ENCODE peak calls at places on chromosomes 16 and 17, in five cellular contexts. Z, G, E, B and N are unnamed samples. For H3K4me1, the result is how much of the 10 kb centered on the place peaks cover.

GRCh38 chr17:7204828-7205461 is 14.7 kb downstream of the DLG4 start:
- DNase-seq in Z (peak), G (no peak), E (peak), B (no peak), N (peak)

GRCh38 chr16:89620406-89620841 is 7.0 kb downstream of the DPEP1 start:
- DNase-seq in Z (no peak), G (no peak), E (no peak), B (no peak), N (no peak)

GRCh38 chr17:29060475-29060874 is 17.5 kb downstream of the PIPOX start:
- DNase-seq in Z (no peak), G (no peak), E (no peak), B (no peak), N (no peak)

GRCh38 chr17:39968731-39969130 is 5.9 kb downstream of the GSDMA start:
- DNase-seq in Z (no peak), G (no peak), E (no peak), B (no peak), N (no peak)

GRCh38 chr17:54956802-54957201 is 11.7 kb downstream of the COX11 start:
- DNase-seq in Z (no peak), G (no peak), E (no peak), B (no peak), N (no peak)

GRCh38 chr16:3089717-3090592 is 9.1 kb downstream of the ZSCAN10 start:
- DNase-seq in Z (no peak), G (no peak), E (peak), B (no peak), N (no peak)

GRCh38 chr16:13896543-13897182 is 23.3 kb upstream of the ERCC4 start:
- DNase-seq in Z (no peak), G (peak), E (no peak), B (no peak), N (no peak)

GRCh38 chr17:57956311-57957119 is 1.3 kb upstream of the CUEDC1 start:
- DNase-seq in Z (no peak), G (no peak), E (peak), B (no peak), N (no peak)

GRCh38 chr17:63444457-63444856 is 1.6 kb downstream of the CYB561 start:
- DNase-seq in Z (no peak), G (no peak), E (no peak), B (no peak), N (no peak)
- TF ChIP-seq CTCF in Z (no peak), G (no peak), E (no peak), B (no peak), N (no peak)

GRCh38 chr16:88532434-88533241 is 37.6 kb upstream of the ZC3H18 start:
- DNase-seq in Z (peak), G (no peak), E (peak), B (no peak), N (no peak)

GRCh38 chr16:88533945-88534641 is 36.1 kb upstream of the ZC3H18 start:
- DNase-seq in Z (peak), G (no peak), E (peak), B (peak), N (no peak)

GRCh38 chr16:88531931-88532433 is 38.2 kb upstream of the ZC3H18 start:
- DNase-seq in Z (peak), G (no peak), E (peak), B (no peak), N (no peak)

GRCh38 chr16:88534731-88535141 is 35.5 kb upstream of the ZC3H18 start:
- DNase-seq in Z (peak), G (no peak), E (peak), B (no peak), N (no peak)

DNA sequence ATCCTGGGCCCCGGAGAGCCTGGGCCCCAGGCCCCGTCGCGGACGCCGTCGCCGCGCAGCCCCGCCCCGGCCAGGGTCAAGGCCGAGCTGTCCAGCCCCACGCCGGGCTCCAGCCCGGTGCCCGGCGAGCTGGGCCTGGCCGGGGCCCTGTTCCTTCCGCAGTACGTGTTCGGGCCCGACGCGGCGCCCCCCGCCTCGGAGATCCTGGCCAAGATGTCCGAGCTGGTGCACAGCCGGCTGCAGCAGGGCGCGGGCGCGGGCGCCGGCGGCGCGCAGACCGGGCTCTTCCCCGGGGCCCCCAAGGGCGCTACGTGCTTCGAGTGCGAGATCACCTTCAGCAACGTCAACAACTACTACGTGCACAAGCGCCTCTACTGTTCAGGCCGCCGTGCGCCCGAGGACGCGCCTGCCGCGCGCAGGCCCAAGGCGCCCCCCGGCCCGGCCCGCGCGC is 36.8 kb upstream of the ZC3H18 start:
- DNase-seq in Z (no peak), G (no peak), E (no peak), B (no peak), N (no peak)
- H3K4me1 ChIP-seq in Z (under half), G (under half), E (under half), B (under half), N (under half)

GRCh38 chr16:10983175-10983558 is 38.8 kb downstream of the CLEC16A start:
- DNase-seq in Z (no peak), G (no peak), E (no peak), B (no peak), N (no peak)
- TF ChIP-seq CTCF in Z (no peak), G (peak), E (no peak), B (peak), N (peak)

GRCh38 chr17:76369804-76370203 is 14.6 kb upstream of the SPHK1 start:
- DNase-seq in Z (peak), G (no peak), E (no peak), B (no peak), N (no peak)
- H3K4me1 ChIP-seq in Z (under half), G (half or more), E (under half), B (under half), N (under half)

DNA sequence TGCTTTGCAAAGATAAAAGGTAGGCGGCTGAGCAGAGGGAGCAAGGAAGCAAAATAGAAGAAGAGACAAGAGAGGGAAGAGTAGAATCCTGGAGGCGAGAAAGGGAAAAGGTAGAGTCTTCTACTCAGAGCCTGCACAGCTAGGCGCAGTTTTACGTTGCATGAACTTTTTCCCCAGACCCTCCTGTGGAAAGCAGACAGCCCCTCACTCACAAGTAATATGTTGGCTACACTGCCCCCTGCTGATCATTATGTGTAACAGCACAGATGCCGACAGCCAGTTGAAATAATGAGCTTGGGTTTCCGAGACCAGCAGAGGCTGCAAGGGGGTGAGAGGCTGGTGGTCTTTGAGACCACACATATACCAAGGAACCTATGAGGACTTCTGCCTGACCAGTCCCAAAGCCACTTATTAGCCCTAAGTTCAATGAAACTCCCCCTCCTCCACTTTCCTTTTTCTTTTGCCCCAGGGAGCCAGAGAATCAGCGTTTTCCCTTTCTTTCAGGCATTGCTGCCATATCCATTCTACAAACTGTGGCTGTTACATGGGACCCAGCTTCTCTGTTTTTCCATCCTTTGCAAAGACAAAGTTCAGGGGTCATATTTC is 22.5 kb upstream of the CMTR2 start:
- DNase-seq in Z (no peak), G (peak), E (no peak), B (no peak), N (no peak)
- TF ChIP-seq CTCF in Z (peak), G (peak), E (peak), B (peak), N (peak)

GRCh38 chr17:18182978-18183333 is 672 bp upstream of the ALKBH5 start:
- DNase-seq in Z (peak), G (no peak), E (peak), B (peak), N (no peak)
- H3K4me1 ChIP-seq in Z (under half), G (half or more), E (under half), B (under half), N (under half)

DNA sequence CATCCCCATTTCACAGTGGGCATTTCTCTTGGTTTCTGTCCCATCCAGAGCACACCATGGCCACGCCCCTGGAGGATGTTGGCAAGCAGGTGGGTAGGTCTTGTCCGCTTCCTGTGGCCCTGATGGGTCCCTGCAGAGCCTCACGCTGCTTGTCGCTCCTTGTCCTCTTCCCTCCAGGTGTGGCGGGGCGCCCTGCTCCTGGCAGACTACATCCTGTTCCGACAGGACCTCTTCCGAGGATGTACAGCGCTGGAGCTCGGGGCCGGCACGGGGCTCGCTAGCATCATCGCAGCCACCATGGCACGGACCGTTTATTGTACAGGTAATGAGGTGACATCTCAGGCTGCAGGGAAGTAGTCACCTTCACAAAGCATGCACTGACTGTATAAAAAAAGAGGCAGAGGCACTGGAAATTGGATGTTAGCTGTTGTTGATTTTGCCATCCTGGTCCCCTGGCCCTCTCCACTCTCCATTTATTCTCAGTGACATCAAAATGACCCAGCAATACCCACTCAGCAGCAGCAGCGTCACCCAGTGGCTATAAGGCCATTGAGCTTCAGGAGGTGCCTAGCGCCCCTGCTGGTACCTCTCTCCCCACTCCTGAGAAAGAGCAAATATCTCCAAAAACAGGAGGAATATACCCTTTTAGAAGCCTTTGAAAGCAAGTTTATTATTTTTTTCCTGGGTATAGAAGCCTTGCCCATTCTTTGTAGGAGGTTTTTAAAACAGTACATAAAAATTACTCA is 13.7 kb downstream of the METTL22 start:
- DNase-seq in Z (no peak), G (peak), E (peak), B (no peak), N (peak)
- TF ChIP-seq CTCF in Z (no peak), G (peak), E (no peak), B (no peak), N (peak)

GRCh38 chr16:85729452-85729851 is 21.4 kb downstream of the C16orf74 start:
- DNase-seq in Z (no peak), G (no peak), E (no peak), B (no peak), N (no peak)
- H3K4me1 ChIP-seq in Z (under half), G (under half), E (under half), B (under half), N (under half)

DNA sequence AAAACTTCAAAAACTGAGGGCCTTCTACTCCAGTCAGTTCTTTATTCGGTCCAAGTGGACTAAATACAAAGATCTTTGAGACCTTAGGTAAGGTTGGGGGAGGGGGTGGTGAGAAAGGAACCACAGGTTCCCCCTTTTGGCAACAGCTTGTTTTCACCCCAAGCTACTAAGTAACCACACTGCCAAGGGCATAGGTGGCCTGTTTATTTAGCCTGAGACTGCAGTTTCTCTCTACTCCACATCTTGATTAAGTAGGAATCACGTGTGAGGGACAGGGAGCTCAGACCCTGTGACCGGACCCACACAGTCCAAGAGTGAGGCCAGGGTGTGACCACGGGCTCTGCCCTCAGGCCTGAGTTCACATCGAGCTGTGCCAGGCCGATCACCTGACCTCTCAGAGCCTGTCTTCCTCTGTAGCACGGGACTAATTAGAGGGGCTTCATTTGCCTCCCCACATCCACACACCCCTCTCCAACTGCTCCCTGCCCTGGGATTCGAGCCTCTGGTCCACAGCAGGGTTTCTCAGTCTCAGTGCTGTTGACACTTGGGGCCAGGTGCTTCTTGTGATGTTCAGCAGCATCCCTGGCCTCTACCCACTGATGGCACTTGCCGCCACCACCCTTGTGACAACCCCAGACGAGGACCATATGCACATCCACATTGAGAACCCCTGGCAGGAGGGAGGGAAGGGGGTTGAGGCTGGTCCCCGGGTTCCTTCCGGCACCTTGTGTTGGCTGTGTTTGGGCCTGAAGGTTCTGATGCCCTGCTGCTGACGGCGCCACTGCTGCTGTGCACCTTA is 17.8 kb downstream of the ST6GALNAC2 start:
- DNase-seq in Z (no peak), G (peak), E (peak), B (no peak), N (peak)
- TF ChIP-seq CTCF in Z (no peak), G (no peak), E (no peak), B (no peak), N (no peak)

GRCh38 chr16:57069053-57069452 is 23.3 kb upstream of the CPNE2 start:
- DNase-seq in Z (no peak), G (no peak), E (no peak), B (no peak), N (no peak)

GRCh38 chr16:57067347-57067746 is 25.0 kb upstream of the CPNE2 start:
- DNase-seq in Z (no peak), G (no peak), E (no peak), B (no peak), N (no peak)

GRCh38 chr16:57069635-57070350 is 22.6 kb upstream of the CPNE2 start:
- DNase-seq in Z (no peak), G (no peak), E (no peak), B (no peak), N (no peak)

GRCh38 chr16:57064995-57065394 is 27.4 kb upstream of the CPNE2 start:
- DNase-seq in Z (no peak), G (no peak), E (no peak), B (no peak), N (no peak)

GRCh38 chr16:57066625-57067024 is 25.8 kb upstream of the CPNE2 start:
- DNase-seq in Z (no peak), G (no peak), E (no peak), B (no peak), N (no peak)
- H3K4me1 ChIP-seq in Z (under half), G (under half), E (under half), B (under half), N (under half)